ENCODE peak calls at places on chromosome 1, in six cellular contexts. M is GM10248, P is kidney epithelial cell, E is cardiac fibroblast, O is AG09319, T is MM.1S. G is an unnamed sample.

GRCh38 chr1:219090618-219091017 is 83.1 kb upstream of the LYPLAL1 start:
- DNase-seq in M (peak), P (no peak), E (no peak), O (no peak), T (peak), G (peak)

GRCh38 chr1:3912809-3913685 is 13.0 kb upstream of the C1orf174 start:
- DNase-seq in M (no peak), P (no peak), E (no peak), O (no peak), T (no peak), G (no peak)

GRCh38 chr1:221897312-221897711 is 155.4 kb upstream of the DUSP10 start:
- DNase-seq in M (no peak), P (no peak), E (peak), O (peak), T (no peak), G (no peak)

GRCh38 chr1:118949317-118949716 is 38.8 kb downstream of the TBX15 start:
- DNase-seq in M (no peak), P (peak), E (peak), O (no peak), T (no peak), G (no peak)

GRCh38 chr1:23980725-23981063 is 567 bp upstream of the SRSF10 start:
- DNase-seq in M (peak), P (no peak), E (no peak), O (no peak), T (no peak), G (peak)

GRCh38 chr1:222627232-222627631 is 9.3 kb downstream of the MIA3 start:
- DNase-seq in M (no peak), P (no peak), E (peak), O (no peak), T (no peak), G (no peak)

GRCh38 chr1:185338719-185339622 is 21.9 kb upstream of the IVNS1ABP start:
- DNase-seq in M (peak), P (no peak), E (peak), O (no peak), T (peak), G (peak)

GRCh38 chr1:226737819-226738420 is 1.2 kb downstream of the ITPKB start:
- DNase-seq in M (no peak), P (no peak), E (peak), O (no peak), T (peak), G (peak)

GRCh38 chr1:246476771-246477170 is 30.3 kb downstream of the SMYD3 start:
- DNase-seq in M (no peak), P (no peak), E (no peak), O (no peak), T (no peak), G (no peak)

GRCh38 chr1:228900993-228901392 is 165.7 kb downstream of the RHOU start:
- DNase-seq in M (no peak), P (no peak), E (no peak), O (no peak), T (no peak), G (no peak)

GRCh38 chr1:16151985-16152384 is 3.9 kb downstream of the EPHA2 start:
- DNase-seq in M (no peak), P (no peak), E (no peak), O (no peak), T (no peak), G (no peak)

DNA sequence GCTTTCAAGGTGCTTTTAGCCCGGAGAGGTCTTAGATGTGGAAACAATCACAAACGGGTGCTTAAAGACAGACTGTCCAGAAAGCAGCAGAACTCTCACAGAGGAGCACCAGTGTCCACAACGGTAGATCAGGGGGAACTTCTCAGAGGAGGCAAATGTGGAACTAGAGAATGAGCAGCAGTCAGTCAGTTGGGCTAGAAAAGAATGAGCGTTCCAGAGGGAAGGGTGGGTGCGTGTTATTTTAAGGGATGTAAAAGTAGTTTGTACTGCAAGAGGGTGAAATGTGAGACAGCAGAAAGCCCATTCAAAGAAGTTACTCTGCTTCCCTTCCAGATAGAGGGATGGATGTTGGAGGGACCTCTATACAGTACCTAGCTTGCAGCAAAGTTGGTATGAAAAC is 30.9 kb downstream of the RGS5 start:
- DNase-seq in M (no peak), P (no peak), E (no peak), O (no peak), T (no peak), G (no peak)
- TF ChIP-seq CTCF in M (no peak), P (no peak), E (no peak), O (no peak), T (no peak), G (no peak)

DNA sequence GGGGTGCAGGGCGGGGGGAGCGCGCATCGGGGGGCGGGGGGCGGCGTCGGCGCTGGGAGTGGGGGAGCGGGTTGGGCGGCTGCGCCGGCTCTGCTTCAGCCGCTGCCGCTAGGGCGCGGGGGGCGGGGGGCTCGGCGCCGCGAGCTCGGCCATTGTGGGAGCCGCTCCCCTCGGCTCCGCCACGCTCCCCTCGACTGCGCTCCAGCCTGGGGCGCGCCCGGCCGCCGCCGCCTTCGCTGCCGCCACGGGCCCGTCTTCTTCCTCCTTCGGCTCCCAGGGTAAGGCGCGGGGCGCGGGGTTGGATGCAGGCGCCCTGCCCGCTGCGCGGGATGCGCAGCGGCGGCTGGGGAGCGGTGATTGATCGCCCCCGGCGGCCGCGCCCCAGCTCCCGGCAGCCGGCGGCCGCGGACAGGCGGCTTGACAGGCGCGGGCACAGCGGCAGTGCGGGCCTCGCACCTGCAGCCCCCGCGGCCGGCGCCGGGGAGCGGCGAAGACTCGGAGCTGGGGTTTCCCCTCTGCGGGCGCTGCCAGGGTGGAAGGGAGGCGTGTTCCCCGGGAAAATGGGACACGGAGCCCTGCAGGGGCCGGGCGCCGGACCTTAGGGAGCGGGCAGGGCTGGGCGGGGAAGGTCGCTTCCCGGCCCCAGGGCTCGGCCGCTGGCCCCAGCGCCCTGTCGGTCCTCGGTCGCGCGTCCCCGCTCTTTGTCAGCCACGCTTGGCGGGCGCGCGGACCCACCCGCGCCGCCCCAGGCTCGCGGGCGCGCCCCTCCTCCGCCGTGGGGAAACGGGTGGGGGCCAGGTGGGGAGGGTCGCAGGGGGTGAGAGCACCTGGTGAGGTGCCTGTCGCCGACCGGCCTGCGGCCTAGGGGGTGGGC is 55.4 kb downstream of the NDUFS5 start:
- DNase-seq in M (no peak), P (no peak), E (no peak), O (no peak), T (no peak), G (peak)
- TF ChIP-seq CTCF in M (no peak), P (no peak), E (no peak), O (no peak), T (no peak), G (no peak)

DNA sequence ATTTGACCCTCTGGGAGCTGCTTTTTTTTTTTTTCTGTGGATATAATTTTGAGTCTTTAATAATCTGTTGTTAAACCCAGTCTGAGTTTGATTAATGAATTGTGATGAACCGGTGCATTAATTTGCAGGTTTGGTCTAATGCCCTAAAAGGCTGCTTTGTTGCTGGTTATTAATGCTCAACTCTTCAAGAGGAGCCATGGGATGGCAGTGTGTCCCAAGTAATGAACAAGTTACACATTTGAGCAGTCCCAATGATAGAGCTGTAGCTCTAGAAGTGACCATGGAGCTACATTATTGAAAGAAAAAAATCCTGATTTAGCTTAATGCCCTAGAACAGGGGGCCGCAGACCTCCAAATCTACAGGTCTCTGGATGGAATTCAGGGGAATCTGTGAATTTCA is 53.1 kb downstream of the RWDD3 start:
- DNase-seq in M (no peak), P (no peak), E (peak), O (no peak), T (no peak), G (no peak)
- TF ChIP-seq CTCF in M (no peak), P (no peak), E (no peak), O (no peak), T (no peak), G (no peak)

GRCh38 chr1:189678779-189679178 is 798.9 kb downstream of the BRINP3 start:
- DNase-seq in M (no peak), P (no peak), E (peak), O (no peak), T (no peak), G (no peak)
- TF ChIP-seq CTCF in M (peak), P (peak), E (no peak), O (no peak), T (peak), G (no peak)

GRCh38 chr1:180215856-180216625 is 14.0 kb upstream of the LHX4 start:
- DNase-seq in M (no peak), P (no peak), E (no peak), O (no peak), T (no peak), G (no peak)

GRCh38 chr1:180211860-180212229 is 18.2 kb upstream of the LHX4 start:
- DNase-seq in M (no peak), P (no peak), E (no peak), O (no peak), T (no peak), G (no peak)

GRCh38 chr1:180217021-180217420 is 13.0 kb upstream of the LHX4 start:
- DNase-seq in M (no peak), P (no peak), E (peak), O (no peak), T (no peak), G (no peak)

GRCh38 chr1:180211156-180211859 is 18.8 kb upstream of the LHX4 start:
- DNase-seq in M (no peak), P (no peak), E (no peak), O (no peak), T (no peak), G (no peak)

GRCh38 chr1:180213401-180214177 is 16.5 kb upstream of the LHX4 start:
- DNase-seq in M (peak), P (no peak), E (peak), O (no peak), T (peak), G (peak)
- TF ChIP-seq CTCF in M (no peak), P (no peak), E (no peak), O (no peak), T (peak), G (no peak)

DNA sequence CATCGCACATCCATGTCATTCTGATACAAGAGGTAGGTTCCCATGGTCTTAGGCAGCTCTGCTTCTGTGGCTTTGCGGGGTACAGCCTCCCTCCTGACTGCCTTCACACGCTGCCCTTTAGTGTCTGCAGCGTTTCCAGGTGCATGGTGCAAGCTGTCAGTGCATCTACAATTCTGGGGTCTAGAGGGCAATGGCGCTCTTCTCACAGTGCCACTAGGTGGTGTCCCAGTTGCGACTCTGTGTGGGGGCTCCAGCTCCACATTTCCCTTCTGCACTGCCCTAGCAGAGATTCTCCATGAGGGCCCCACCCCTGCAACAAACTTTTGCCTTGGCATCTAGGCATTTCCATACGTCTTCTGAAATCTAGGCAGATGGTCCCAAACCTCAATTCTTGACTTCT is 138.2 kb upstream of the BRINP3 start:
- DNase-seq in M (no peak), P (no peak), E (no peak), O (no peak), T (no peak), G (no peak)
- TF ChIP-seq CTCF in M (no peak), P (no peak), E (no peak), O (no peak), T (no peak), G (no peak)

GRCh38 chr1:193213998-193214397 is 27.6 kb upstream of the B3GALT2 start:
- DNase-seq in M (no peak), P (no peak), E (no peak), O (no peak), T (no peak), G (no peak)
- TF ChIP-seq CTCF in M (no peak), P (no peak), E (no peak), O (no peak), T (no peak), G (no peak)

DNA sequence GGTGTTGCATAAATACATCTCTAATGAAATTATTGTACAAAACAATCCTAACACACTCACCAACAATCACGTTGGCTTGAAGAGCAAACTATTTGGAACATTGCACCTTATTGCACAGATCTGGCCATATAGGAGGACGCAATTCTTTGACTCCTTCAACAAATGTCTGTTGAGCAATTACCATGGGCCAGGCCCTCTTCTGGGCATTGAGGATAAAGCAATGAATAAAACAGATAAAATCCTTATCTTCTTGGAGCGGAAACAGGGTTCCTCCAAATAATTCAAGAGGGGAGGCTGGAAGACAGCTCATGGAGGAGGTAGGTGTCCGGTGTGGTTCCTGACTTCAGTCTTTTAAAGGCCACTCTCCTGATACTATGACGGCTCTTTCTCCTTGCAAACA is 43.3 kb downstream of the PAX7 start:
- DNase-seq in M (no peak), P (no peak), E (no peak), O (no peak), T (no peak), G (no peak)
- TF ChIP-seq CTCF in M (no peak), P (no peak), E (no peak), O (no peak), T (no peak), G (no peak)

DNA sequence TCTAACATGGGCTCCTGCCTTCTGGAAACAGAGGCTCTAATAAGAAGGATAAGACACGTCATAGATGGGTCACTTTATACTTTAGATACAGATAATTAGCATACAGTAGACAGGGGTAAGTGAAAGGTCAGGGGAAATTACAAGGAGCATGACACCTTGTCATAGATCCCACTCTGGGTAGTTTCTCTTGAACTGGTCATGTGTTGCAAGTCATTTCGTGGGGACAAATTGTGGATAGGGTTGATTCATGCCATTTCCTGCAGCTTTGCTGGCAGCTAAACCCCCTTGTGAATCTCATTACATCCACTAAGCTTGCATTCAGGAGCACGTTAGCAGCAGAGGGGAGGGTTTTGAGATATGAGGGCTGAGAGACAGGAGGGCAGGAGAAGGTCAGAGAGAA is 205.7 kb upstream of the USP24 start:
- DNase-seq in M (no peak), P (no peak), E (peak), O (no peak), T (no peak), G (no peak)
- TF ChIP-seq CTCF in M (no peak), P (no peak), E (no peak), O (no peak), T (no peak), G (no peak)